ENCODE peak calls at places on chromosomes 13 and 19, in eight cellular contexts. One of them, this sample, is unnamed. For H3K27me3 and H3K9me3, the result is how much of the 10 kb centered on the place peaks cover.

GRCh38 chr13:28958018-28958417 is 137.9 kb downstream of the MTUS2 start:
- DNase-seq in left lung: no peak
- DNase-seq in astrocyte: no peak
- DNase-seq in heart right ventricle: no peak
- DNase-seq in stomach: no peak
- DNase-seq in transverse colon: no peak
- DNase-seq in endothelial cell of umbilical vein: no peak
- DNase-seq in Caco-2: no peak
- DNase-seq in this sample: peak

GRCh38 chr19:44890366-44891015 is 563 bp upstream of the TOMM40 start:
- DNase-seq in left lung: peak
- DNase-seq in astrocyte: peak
- DNase-seq in heart right ventricle: peak
- DNase-seq in stomach: no peak
- DNase-seq in transverse colon: no peak
- DNase-seq in endothelial cell of umbilical vein: peak
- DNase-seq in Caco-2: peak
- DNase-seq in this sample: no peak

GRCh38 chr13:27822873-27823311 is 30.6 kb downstream of the GSX1 start:
- DNase-seq in left lung: no peak
- DNase-seq in astrocyte: peak
- DNase-seq in heart right ventricle: no peak
- DNase-seq in stomach: no peak
- DNase-seq in transverse colon: no peak
- DNase-seq in endothelial cell of umbilical vein: peak
- DNase-seq in Caco-2: no peak
- DNase-seq in this sample: no peak

GRCh38 chr13:79423340-79423739 is 17.3 kb upstream of the RBM26 start:
- DNase-seq in left lung: no peak
- DNase-seq in astrocyte: no peak
- DNase-seq in heart right ventricle: no peak
- DNase-seq in stomach: no peak
- DNase-seq in transverse colon: no peak
- DNase-seq in endothelial cell of umbilical vein: no peak
- DNase-seq in Caco-2: no peak
- DNase-seq in this sample: no peak

GRCh38 chr19:13505761-13506549 is at the start of gene CACNA1A:
- DNase-seq in left lung: no peak
- DNase-seq in astrocyte: no peak
- DNase-seq in heart right ventricle: no peak
- DNase-seq in stomach: no peak
- DNase-seq in transverse colon: no peak
- DNase-seq in endothelial cell of umbilical vein: no peak
- DNase-seq in Caco-2: no peak
- DNase-seq in this sample: no peak

GRCh38 chr19:43755256-43755801 is 567 bp upstream of the SMG9 start:
- DNase-seq in left lung: peak
- DNase-seq in astrocyte: peak
- DNase-seq in heart right ventricle: peak
- DNase-seq in stomach: peak
- DNase-seq in transverse colon: peak
- DNase-seq in endothelial cell of umbilical vein: peak
- DNase-seq in Caco-2: peak
- DNase-seq in this sample: peak

GRCh38 chr19:8302357-8302691 is 5.8 kb downstream of the CD320 start:
- DNase-seq in left lung: peak
- DNase-seq in astrocyte: no peak
- DNase-seq in heart right ventricle: peak
- DNase-seq in stomach: peak
- DNase-seq in transverse colon: no peak
- DNase-seq in endothelial cell of umbilical vein: no peak
- DNase-seq in Caco-2: peak
- DNase-seq in this sample: peak

GRCh38 chr13:33352023-33352422 is 66.5 kb upstream of the STARD13 start:
- DNase-seq in left lung: no peak
- DNase-seq in astrocyte: no peak
- DNase-seq in heart right ventricle: no peak
- DNase-seq in stomach: no peak
- DNase-seq in transverse colon: no peak
- DNase-seq in endothelial cell of umbilical vein: no peak
- DNase-seq in Caco-2: no peak
- DNase-seq in this sample: no peak

GRCh38 chr13:33519561-33520479 is 234.3 kb upstream of the STARD13 start:
- DNase-seq in left lung: no peak
- DNase-seq in astrocyte: peak
- DNase-seq in heart right ventricle: no peak
- DNase-seq in stomach: no peak
- DNase-seq in transverse colon: no peak
- DNase-seq in endothelial cell of umbilical vein: no peak
- DNase-seq in Caco-2: no peak
- DNase-seq in this sample: no peak

GRCh38 chr19:7418575-7418974 is 69.8 kb downstream of the ARHGEF18 start:
- DNase-seq in left lung: no peak
- DNase-seq in astrocyte: no peak
- DNase-seq in heart right ventricle: no peak
- DNase-seq in stomach: no peak
- DNase-seq in transverse colon: no peak
- DNase-seq in endothelial cell of umbilical vein: no peak
- DNase-seq in Caco-2: no peak
- DNase-seq in this sample: no peak

GRCh38 chr19:49387936-49388372 is at the start of gene KASH5:
- DNase-seq in left lung: peak
- DNase-seq in astrocyte: no peak
- DNase-seq in heart right ventricle: peak
- DNase-seq in stomach: peak
- DNase-seq in transverse colon: peak
- DNase-seq in endothelial cell of umbilical vein: peak
- DNase-seq in Caco-2: peak
- DNase-seq in this sample: peak

GRCh38 chr19:32311371-32311770 is 34.0 kb upstream of the ZNF507 start:
- DNase-seq in left lung: no peak
- DNase-seq in astrocyte: no peak
- DNase-seq in heart right ventricle: no peak
- DNase-seq in stomach: no peak
- DNase-seq in transverse colon: no peak
- DNase-seq in endothelial cell of umbilical vein: no peak
- DNase-seq in Caco-2: no peak
- DNase-seq in this sample: no peak

GRCh38 chr19:17766543-17767131 is 15.4 kb downstream of the FCHO1 start:
- DNase-seq in left lung: peak
- DNase-seq in astrocyte: peak
- DNase-seq in heart right ventricle: peak
- DNase-seq in stomach: peak
- DNase-seq in transverse colon: peak
- DNase-seq in endothelial cell of umbilical vein: peak
- DNase-seq in Caco-2: peak
- DNase-seq in this sample: peak

GRCh38 chr13:63190219-63190618 is 1774.6 kb upstream of the PCDH20 start:
- DNase-seq in left lung: no peak
- DNase-seq in astrocyte: peak
- DNase-seq in heart right ventricle: no peak
- DNase-seq in stomach: no peak
- DNase-seq in transverse colon: no peak
- DNase-seq in endothelial cell of umbilical vein: no peak
- DNase-seq in Caco-2: no peak
- DNase-seq in this sample: no peak

GRCh38 chr19:4007836-4008539 is 452 bp downstream of the PIAS4 start:
- DNase-seq in left lung: no peak
- DNase-seq in astrocyte: no peak
- DNase-seq in heart right ventricle: no peak
- DNase-seq in stomach: no peak
- DNase-seq in transverse colon: peak
- DNase-seq in endothelial cell of umbilical vein: peak
- DNase-seq in Caco-2: no peak
- DNase-seq in this sample: no peak

GRCh38 chr13:97600438-97601080 is 166.6 kb downstream of the RAP2A start:
- DNase-seq in left lung: no peak
- DNase-seq in astrocyte: peak
- DNase-seq in heart right ventricle: no peak
- DNase-seq in stomach: no peak
- DNase-seq in transverse colon: no peak
- DNase-seq in endothelial cell of umbilical vein: peak
- DNase-seq in Caco-2: no peak
- DNase-seq in this sample: no peak

GRCh38 chr19:44719262-44719701 is 20.3 kb downstream of the CEACAM16 start:
- DNase-seq in left lung: no peak
- DNase-seq in astrocyte: no peak
- DNase-seq in heart right ventricle: no peak
- DNase-seq in stomach: no peak
- DNase-seq in transverse colon: no peak
- DNase-seq in endothelial cell of umbilical vein: peak
- DNase-seq in Caco-2: no peak
- DNase-seq in this sample: no peak

GRCh38 chr13:66995366-66995663 is 234.8 kb downstream of the PCDH9 start:
- DNase-seq in left lung: no peak
- DNase-seq in astrocyte: no peak
- DNase-seq in heart right ventricle: no peak
- DNase-seq in stomach: no peak
- DNase-seq in transverse colon: no peak
- DNase-seq in endothelial cell of umbilical vein: no peak
- DNase-seq in Caco-2: no peak
- DNase-seq in this sample: no peak

GRCh38 chr13:45314822-45315221 is 26.2 kb downstream of the TPT1 start:
- DNase-seq in left lung: no peak
- DNase-seq in astrocyte: no peak
- DNase-seq in heart right ventricle: no peak
- DNase-seq in stomach: no peak
- DNase-seq in transverse colon: no peak
- DNase-seq in endothelial cell of umbilical vein: no peak
- DNase-seq in Caco-2: no peak
- DNase-seq in this sample: no peak

GRCh38 chr13:64239372-64239771 is 2823.7 kb upstream of the PCDH20 start:
- DNase-seq in left lung: no peak
- DNase-seq in astrocyte: peak
- DNase-seq in heart right ventricle: no peak
- DNase-seq in stomach: no peak
- DNase-seq in transverse colon: no peak
- DNase-seq in endothelial cell of umbilical vein: peak
- DNase-seq in Caco-2: no peak
- DNase-seq in this sample: no peak

GRCh38 chr19:11265785-11266236 is 3.5 kb upstream of the DOCK6 start:
- DNase-seq in left lung: peak
- DNase-seq in astrocyte: no peak
- DNase-seq in heart right ventricle: no peak
- DNase-seq in stomach: peak
- DNase-seq in transverse colon: peak
- DNase-seq in endothelial cell of umbilical vein: no peak
- DNase-seq in Caco-2: peak
- DNase-seq in this sample: peak

GRCh38 chr19:40154121-40154680 is 37.0 kb upstream of the MAP3K10 start:
- DNase-seq in left lung: no peak
- DNase-seq in astrocyte: no peak
- DNase-seq in heart right ventricle: no peak
- DNase-seq in stomach: no peak
- DNase-seq in transverse colon: no peak
- DNase-seq in endothelial cell of umbilical vein: no peak
- DNase-seq in Caco-2: no peak
- DNase-seq in this sample: no peak
- H3K27me3 ChIP-seq in left lung: under half
- H3K27me3 ChIP-seq in astrocyte: under half
- H3K27me3 ChIP-seq in heart right ventricle: under half
- H3K27me3 ChIP-seq in stomach: under half
- H3K27me3 ChIP-seq in transverse colon: under half
- H3K27me3 ChIP-seq in endothelial cell of umbilical vein: under half
- H3K27me3 ChIP-seq in Caco-2: under half
- H3K27me3 ChIP-seq in this sample: under half

DNA sequence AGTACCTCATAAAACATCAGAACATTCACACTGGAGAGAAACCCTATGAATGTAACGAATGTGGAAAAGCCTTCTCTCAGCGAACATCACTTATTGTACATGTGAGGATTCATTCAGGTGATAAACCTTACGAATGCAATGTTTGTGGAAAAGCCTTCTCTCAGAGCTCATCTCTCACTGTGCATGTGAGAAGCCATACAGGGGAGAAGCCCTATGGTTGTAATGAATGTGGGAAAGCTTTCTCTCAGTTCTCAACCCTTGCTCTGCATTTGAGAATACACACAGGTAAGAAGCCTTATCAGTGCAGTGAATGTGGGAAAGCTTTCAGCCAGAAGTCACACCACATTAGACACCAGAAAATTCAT is 22.0 kb downstream of the ZNF146 start:
- DNase-seq in left lung: no peak
- DNase-seq in astrocyte: no peak
- DNase-seq in heart right ventricle: no peak
- DNase-seq in stomach: no peak
- DNase-seq in transverse colon: no peak
- DNase-seq in endothelial cell of umbilical vein: no peak
- DNase-seq in Caco-2: no peak
- DNase-seq in this sample: no peak
- H3K9me3 ChIP-seq in left lung: under half
- H3K9me3 ChIP-seq in astrocyte: under half
- H3K9me3 ChIP-seq in heart right ventricle: under half
- H3K9me3 ChIP-seq in stomach: half or more
- H3K9me3 ChIP-seq in transverse colon: half or more
- H3K9me3 ChIP-seq in endothelial cell of umbilical vein: under half
- H3K9me3 ChIP-seq in Caco-2: under half
- H3K9me3 ChIP-seq in this sample: under half

GRCh38 chr13:113322890-113323651 is 26.0 kb downstream of the LAMP1 start:
- DNase-seq in left lung: peak
- DNase-seq in astrocyte: no peak
- DNase-seq in heart right ventricle: no peak
- DNase-seq in stomach: no peak
- DNase-seq in transverse colon: no peak
- DNase-seq in endothelial cell of umbilical vein: no peak
- DNase-seq in Caco-2: no peak
- DNase-seq in this sample: no peak
- H3K27me3 ChIP-seq in left lung: under half
- H3K27me3 ChIP-seq in astrocyte: under half
- H3K27me3 ChIP-seq in heart right ventricle: under half
- H3K27me3 ChIP-seq in stomach: under half
- H3K27me3 ChIP-seq in transverse colon: under half
- H3K27me3 ChIP-seq in endothelial cell of umbilical vein: under half
- H3K27me3 ChIP-seq in Caco-2: under half
- H3K27me3 ChIP-seq in this sample: under half

DNA sequence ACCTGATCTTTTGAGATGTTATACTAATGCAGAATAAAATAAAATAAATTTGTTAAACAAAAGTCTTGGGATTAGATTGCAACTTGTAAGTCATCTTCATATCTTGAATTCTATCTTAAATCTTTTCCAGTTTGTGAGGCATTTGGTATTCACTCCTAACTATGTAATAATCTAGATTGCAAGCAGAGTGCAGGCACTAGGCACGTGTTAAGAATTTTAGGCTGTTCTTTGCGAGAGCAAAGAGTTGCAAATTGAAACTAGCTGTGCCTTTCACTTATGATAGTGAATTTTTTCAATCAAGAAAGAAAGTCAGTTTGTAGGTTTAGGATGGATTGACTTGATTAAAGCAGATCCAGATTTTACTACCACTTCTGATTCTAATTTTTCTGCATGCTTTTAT is 264.1 kb upstream of the SPRY2 start:
- DNase-seq in left lung: no peak
- DNase-seq in astrocyte: no peak
- DNase-seq in heart right ventricle: no peak
- DNase-seq in stomach: no peak
- DNase-seq in transverse colon: no peak
- DNase-seq in endothelial cell of umbilical vein: no peak
- DNase-seq in Caco-2: no peak
- DNase-seq in this sample: no peak
- H3K9me3 ChIP-seq in left lung: under half
- H3K9me3 ChIP-seq in astrocyte: under half
- H3K9me3 ChIP-seq in heart right ventricle: under half
- H3K9me3 ChIP-seq in stomach: under half
- H3K9me3 ChIP-seq in transverse colon: under half
- H3K9me3 ChIP-seq in endothelial cell of umbilical vein: under half
- H3K9me3 ChIP-seq in Caco-2: under half
- H3K9me3 ChIP-seq in this sample: under half

This sample was measured in right cardiac atrium.